ENCODE peak calls at places on chromosomes 5 and 9, in ten cellular contexts. C is testis, M is heart left ventricle, N is stomach, O is transverse colon, R is tibial nerve, U is body of pancreas, D is sigmoid colon, J is ovary, V is IMR-90. Z is an unnamed sample.

GRCh38 chr9:86470326-86470725 is 116.1 kb upstream of the TUT7 start:
- DNase-seq in C (no peak), M (no peak), N (no peak), O (no peak), R (no peak), U (no peak), D (no peak), J (no peak), V (peak; percentile 19), Z (no peak)

GRCh38 chr5:113293613-113294340 is 141.0 kb downstream of the TSSK1B start:
- DNase-seq in C (no peak), M (peak; percentile 29), N (no peak), O (no peak), R (no peak), U (no peak), D (no peak), J (peak; percentile 23), V (peak; percentile 45), Z (no peak)

GRCh38 chr9:34203275-34204010 is 24.6 kb downstream of the UBAP1 start:
- DNase-seq in C (no peak), M (no peak), N (no peak), O (no peak), R (no peak), U (no peak), D (no peak), J (no peak), V (no peak), Z (no peak)

GRCh38 chr9:81685763-81686613 is 3.4 kb downstream of the TLE1 start:
- DNase-seq in C (no peak), M (no peak), N (no peak), O (no peak), R (no peak), U (peak; percentile 19), D (no peak), J (no peak), V (peak; percentile 55), Z (no peak)

GRCh38 chr5:122063836-122064235 is 14.2 kb downstream of the LOX start:
- DNase-seq in C (no peak), M (no peak), N (no peak), O (no peak), R (no peak), U (no peak), D (no peak), J (no peak), V (peak; percentile 79), Z (no peak)

GRCh38 chr9:91187965-91188344 is 173.8 kb downstream of the AUH start:
- DNase-seq in C (no peak), M (no peak), N (no peak), O (no peak), R (no peak), U (no peak), D (peak; percentile 84), J (no peak), V (peak; percentile 82), Z (peak; percentile 45)

GRCh38 chr5:137344723-137345322 is 154.3 kb downstream of the SPOCK1 start:
- DNase-seq in C (peak; percentile 84), M (no peak), N (peak; percentile 40), O (peak; percentile 33), R (peak; percentile 21), U (peak; percentile 49), D (peak; percentile 70), J (no peak), V (peak; percentile 53), Z (peak; percentile 53)

GRCh38 chr9:110777201-110777842 is 108.7 kb downstream of the MUSK start:
- DNase-seq in C (no peak), M (no peak), N (no peak), O (no peak), R (no peak), U (peak; percentile 10), D (no peak), J (no peak), V (peak; percentile 36), Z (no peak)

GRCh38 chr5:68149189-68149588 is 66.4 kb upstream of the PIK3R1 start:
- DNase-seq in C (no peak), M (no peak), N (no peak), O (no peak), R (no peak), U (no peak), D (no peak), J (peak; percentile 39), V (peak; percentile 83), Z (no peak)

DNA sequence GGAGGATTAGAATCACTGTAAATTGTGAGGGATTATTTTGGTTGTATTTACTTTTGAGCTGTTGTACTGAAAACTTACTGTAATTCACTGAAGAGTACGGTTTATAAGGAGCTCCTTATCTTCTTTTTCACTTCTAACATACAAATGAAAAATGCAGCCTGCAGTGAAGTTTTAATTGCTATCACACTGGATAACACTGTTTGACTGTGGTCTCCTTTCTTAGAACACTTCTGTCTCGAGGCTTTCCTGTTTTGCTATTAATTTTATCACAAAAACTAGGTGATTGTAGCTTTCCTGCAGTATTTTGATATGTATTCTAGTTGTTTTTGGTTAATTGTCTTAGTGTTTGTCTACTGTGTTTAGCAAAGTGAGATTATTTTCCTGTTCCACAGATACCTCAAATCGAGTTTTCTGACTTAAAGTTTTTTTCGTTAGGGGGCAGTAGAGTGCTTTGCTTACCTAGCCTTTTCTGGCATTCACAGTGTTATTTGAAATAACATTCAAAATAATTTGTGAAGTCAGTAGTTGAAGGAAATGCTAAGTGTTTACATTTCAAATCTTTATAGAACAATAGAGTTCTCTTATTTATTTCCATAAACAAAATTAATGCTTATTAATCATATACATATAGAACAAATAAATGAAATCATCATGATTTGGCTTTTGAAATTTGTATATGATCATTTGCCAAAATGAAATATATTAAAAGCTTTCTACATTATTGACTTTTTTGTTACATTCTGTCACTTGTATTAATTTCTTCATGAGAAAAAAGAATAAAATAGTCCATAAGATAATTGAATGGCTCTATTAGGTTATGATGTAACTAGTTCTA is 52.9 kb downstream of the COMMD10 start:
- DNase-seq in C (no peak), M (no peak), N (no peak), O (no peak), R (no peak), U (no peak), D (no peak), J (no peak), V (peak; percentile 62), Z (no peak)
- TF ChIP-seq POLR2A in C (no peak), M (no peak), N (no peak), O (no peak), R (no peak), U (no peak), D (no peak), J (no peak), V (no peak), Z (no peak)

GRCh38 chr5:41312478-41313060 is 99.2 kb upstream of the C6 start:
- DNase-seq in C (no peak), M (no peak), N (no peak), O (no peak), R (no peak), U (no peak), D (no peak), J (no peak), V (no peak), Z (no peak)
- H3K27ac ChIP-seq in C (no peak overlapping the region), M (no peak overlapping the region), N (no peak overlapping the region), O (no peak overlapping the region), R (no peak overlapping the region), U (no peak overlapping the region), D (no peak overlapping the region), J (no peak overlapping the region), V (no peak overlapping the region), Z (no peak overlapping the region)

DNA sequence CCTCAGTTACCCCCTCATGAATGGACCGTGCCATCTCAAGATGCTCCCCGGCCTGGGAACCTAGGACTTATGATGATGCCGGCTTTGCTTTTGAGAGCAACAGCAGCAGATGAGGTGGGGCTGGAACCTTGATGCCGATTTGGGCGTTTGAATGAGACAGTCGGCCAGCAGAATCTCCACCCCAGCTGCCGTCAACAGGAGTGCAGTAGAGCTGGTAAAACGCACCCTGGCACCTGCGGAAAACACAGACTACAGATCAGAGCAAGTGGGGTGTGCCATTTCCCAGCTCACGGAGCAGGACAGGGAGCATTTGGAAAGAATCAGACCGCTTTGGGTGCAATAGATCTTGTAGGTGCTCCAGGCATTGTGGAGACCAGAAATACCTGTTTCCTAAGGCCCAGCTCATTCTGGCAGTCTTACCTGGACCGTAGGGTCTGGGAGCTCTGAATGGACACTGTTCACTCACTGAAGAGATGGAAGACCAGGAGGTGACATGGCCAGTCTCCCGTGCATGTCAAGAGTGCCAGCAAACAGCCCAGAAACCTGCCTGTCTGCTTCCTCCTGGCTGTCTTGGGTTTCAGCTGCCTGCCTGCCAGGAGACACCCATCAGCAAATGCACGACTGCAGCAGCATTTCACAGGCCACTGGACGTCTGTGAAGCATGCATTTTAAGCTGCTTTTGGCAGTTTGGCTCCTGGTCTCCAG is 317.7 kb upstream of the IRX4 start:
- DNase-seq in C (no peak), M (no peak), N (peak; percentile 16), O (no peak), R (no peak), U (no peak), D (no peak), J (no peak), V (no peak), Z (no peak)
- H3K36me3 ChIP-seq in C (no peaks in the 10 kb centered on the region), M (no peaks in the 10 kb centered on the region), N (no peaks in the 10 kb centered on the region), O (no peaks in the 10 kb centered on the region), R (no peaks in the 10 kb centered on the region), U (no peaks in the 10 kb centered on the region), D (no peaks in the 10 kb centered on the region), J (no peaks in the 10 kb centered on the region), V (no peaks in the 10 kb centered on the region), Z (no peaks in the 10 kb centered on the region)

DNA sequence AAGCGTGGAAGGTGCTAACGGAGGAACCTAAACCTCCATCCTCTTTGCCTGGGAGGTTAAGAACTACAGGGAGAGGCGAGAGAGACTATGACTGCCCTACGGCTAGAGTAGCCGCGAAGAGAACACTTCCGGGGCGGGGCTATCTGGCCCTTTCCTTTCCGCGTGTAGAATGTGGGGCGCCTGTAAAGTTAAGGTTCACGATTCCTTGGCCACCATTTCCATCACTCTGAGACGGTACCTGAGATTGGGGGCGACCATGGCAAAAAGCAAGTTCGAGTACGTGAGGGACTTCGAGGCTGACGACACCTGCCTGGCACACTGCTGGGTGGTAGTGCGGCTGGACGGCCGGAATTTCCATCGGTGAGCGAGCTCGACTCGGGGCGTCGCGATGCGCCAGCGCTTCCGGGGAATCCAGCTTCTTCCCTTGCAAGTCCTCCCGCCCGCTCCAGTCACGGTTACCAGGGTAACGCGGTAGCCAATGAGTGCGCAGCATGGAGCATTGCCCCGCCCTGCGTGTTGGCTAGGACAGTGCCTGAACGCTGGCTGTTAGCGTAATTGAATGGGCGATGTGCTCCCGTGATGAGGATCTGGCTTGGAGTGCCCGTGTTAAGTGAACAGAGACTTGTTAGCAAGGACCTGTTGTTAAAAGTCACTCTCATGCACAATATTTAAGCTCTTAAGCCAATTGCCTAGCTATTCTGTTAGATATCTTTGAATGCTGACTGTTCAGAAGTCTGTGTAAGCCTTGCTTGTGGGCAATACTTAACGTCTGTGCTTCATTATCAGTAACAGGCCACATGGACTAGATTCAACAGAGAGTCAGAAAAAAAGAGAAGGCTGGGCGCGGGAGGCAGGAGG is at the start of gene THG1L:
- DNase-seq in C (peak; percentile 100), M (peak; percentile 98), N (peak; percentile 98), O (peak; percentile 99), R (peak; percentile 98), U (peak; percentile 98), D (peak; percentile 99), J (peak; percentile 97), V (peak; percentile 97), Z (peak; percentile 99)
- TF ChIP-seq POLR2A in C (no peak), M (peak; percentile 50), N (no peak), O (peak; percentile 88), R (peak; percentile 61), U (peak; percentile 83), D (peak; percentile 19), J (peak; percentile 71), V (peak; percentile 85), Z (peak; percentile 65)